ENCODE peak calls at places on chromosome 1, in eight cellular contexts. M is fibroblast of the aortic adventitia; Q is HT-29; U is KBM-7; B is CD4-positive, alpha-beta memory T cell; X is progenitor cell of endocrine pancreas; R is amygdala; Z is iPS DF 6.9. A is an unnamed sample.

GRCh38 chr1:246450485-246451251 is 56.4 kb downstream of the SMYD3 start:
- DNase-seq in Q (peak; percentile 66), X (no peak), M (peak; percentile 49), B (no peak), Z (no peak), U (peak; percentile 49), R (no peak), A (no peak)

GRCh38 chr1:115748396-115749130 is 20.0 kb downstream of the CASQ2 start:
- DNase-seq in M (peak; percentile 25), Q (peak; percentile 72), R (no peak), U (no peak), Z (no peak), B (no peak), X (no peak), A (no peak)

GRCh38 chr1:227343727-227344551 is 25.6 kb upstream of the CDC42BPA start:
- DNase-seq in X (no peak), R (no peak), Z (no peak), U (no peak), Q (peak; percentile 29), M (peak; percentile 90), B (no peak), A (peak; percentile 52)

GRCh38 chr1:72063364-72063763 is 219.0 kb downstream of the NEGR1 start:
- DNase-seq in X (no peak), U (no peak), Q (no peak), B (no peak), R (no peak), Z (no peak), M (peak; percentile 3), A (no peak)

GRCh38 chr1:7616076-7616833 is 154.8 kb upstream of the VAMP3 start:
- DNase-seq in B (no peak), Q (peak; percentile 16), R (peak; percentile 22), X (peak; percentile 75), Z (no peak), M (peak; percentile 32), U (peak; percentile 15), A (no peak)

GRCh38 chr1:29122662-29122986 is 1.1 kb downstream of the TMEM200B start:
- DNase-seq in Z (no peak), B (no peak), M (peak; percentile 89), Q (peak; percentile 28), R (no peak), U (no peak), X (peak; percentile 26), A (no peak)

GRCh38 chr1:60156371-60156770 is 82.8 kb upstream of the C1orf87 start:
- DNase-seq in Z (no peak), X (no peak), Q (no peak), M (no peak), R (no peak), B (no peak), U (no peak), A (no peak)

GRCh38 chr1:240031009-240031408 is 60.7 kb upstream of the FMN2 start:
- DNase-seq in Z (no peak), M (peak; percentile 88), Q (no peak), U (no peak), R (no peak), B (no peak), X (no peak), A (no peak)

GRCh38 chr1:47189844-47190562 is at the start of gene PDZK1IP1:
- DNase-seq in X (peak; percentile 6), B (no peak), Z (no peak), M (peak; percentile 91), Q (peak; percentile 84), U (no peak), R (peak; percentile 29), A (no peak)

GRCh38 chr1:165443539-165444289 is 1.2 kb downstream of the RXRG start:
- DNase-seq in X (no peak), R (peak; percentile 34), U (no peak), M (no peak), B (no peak), Q (no peak), Z (no peak), A (peak; percentile 34)